ENCODE peak calls at places on chromosome 6, in five cellular contexts. U, O, T, Q and V are unnamed samples.
A peak's percentile ranks its signal among the peaks of the same experiment; 100 is the strongest.

GRCh38 chr6:149198265-149198664 is 119.2 kb upstream of the TAB2 start:
- DNase-seq in U (no peak), O (no peak), T (no peak), Q (no peak), V (no peak)

GRCh38 chr6:74638467-74638866 is 567.4 kb downstream of the COL12A1 start:
- DNase-seq in U (no peak), O (no peak), T (no peak), Q (no peak), V (no peak)

GRCh38 chr6:44667668-44668390 is 280.3 kb downstream of the CDC5L start:
- DNase-seq in U (peak; percentile 83), O (no peak), T (peak; percentile 29), Q (no peak), V (peak; percentile 94)

GRCh38 chr6:56954389-56955170 is at the start of gene BEND6:
- DNase-seq in U (peak; percentile 74), O (peak; percentile 21), T (no peak), Q (peak; percentile 87), V (peak; percentile 87)

GRCh38 chr6:160428069-160428430 is 79.9 kb downstream of the SLC22A3 start:
- DNase-seq in U (no peak), O (no peak), T (no peak), Q (no peak), V (no peak)

GRCh38 chr6:67736816-67737215 is 898.3 kb upstream of the ADGRB3 start:
- DNase-seq in U (no peak), O (no peak), T (no peak), Q (no peak), V (no peak)

GRCh38 chr6:52691718-52692117 is 20.8 kb downstream of the TMEM14A start:
- DNase-seq in U (no peak), O (no peak), T (no peak), Q (peak; percentile 5), V (no peak)

GRCh38 chr6:49541210-49541724 is 9.2 kb upstream of the C6orf141 start:
- DNase-seq in U (no peak), O (no peak), T (peak; percentile 56), Q (peak; percentile 52), V (no peak)

GRCh38 chr6:21396313-21396712 is 197.2 kb upstream of the SOX4 start:
- DNase-seq in U (no peak), O (no peak), T (no peak), Q (peak; percentile 60), V (no peak)

DNA sequence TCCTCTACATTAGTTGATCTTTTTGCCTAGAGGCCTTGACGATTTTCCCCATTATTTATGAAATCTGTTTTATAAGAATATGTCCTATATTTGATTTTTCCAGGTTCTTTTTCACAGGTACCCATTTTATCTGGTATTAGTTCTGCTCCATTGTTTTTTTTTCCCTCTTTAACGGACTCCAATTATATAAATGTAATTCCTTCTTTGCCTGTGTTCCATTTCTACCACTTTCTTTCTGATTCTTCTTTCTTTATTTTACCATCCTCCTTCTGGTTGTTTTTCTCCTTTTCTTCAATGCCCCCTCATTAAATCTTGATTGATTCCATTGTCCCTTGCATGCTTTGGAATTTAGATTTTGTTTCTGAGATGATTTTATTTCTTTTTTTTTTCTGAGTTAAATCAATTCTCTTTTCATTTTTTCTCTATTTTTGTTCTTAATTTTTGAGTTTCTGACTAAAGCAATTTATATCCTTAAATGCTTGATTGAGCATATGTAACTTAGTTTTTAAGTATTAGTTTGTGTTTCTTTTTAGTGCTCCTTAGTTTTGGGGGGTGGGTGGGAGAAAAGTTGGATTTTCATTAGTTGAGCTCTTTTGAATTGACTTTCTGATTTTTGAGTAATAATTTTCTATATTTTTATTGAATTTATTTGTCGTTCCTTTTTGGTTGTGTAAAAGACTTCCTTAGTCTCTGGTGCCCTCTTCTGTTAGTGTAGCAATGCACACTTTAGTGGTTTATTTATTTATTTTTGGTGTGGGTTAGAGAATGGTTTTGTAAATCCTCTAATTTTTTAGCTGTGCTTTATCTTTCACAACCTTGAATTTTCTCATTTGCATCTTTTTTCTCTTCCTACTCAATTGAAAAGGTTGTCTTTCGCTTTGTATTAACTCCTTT is 140.8 kb downstream of the FARS2 start:
- DNase-seq in U (no peak), O (no peak), T (peak; percentile 12), Q (peak; percentile 37), V (no peak)
- TF ChIP-seq CTCF in U (peak; percentile 76), O (peak; percentile 38), T (peak; percentile 48), Q (peak; percentile 69), V (peak; percentile 76)

GRCh38 chr6:106518748-106519147 is 110.5 kb downstream of the RTN4IP1 start:
- DNase-seq in U (no peak), O (no peak), T (no peak), Q (no peak), V (no peak)
- H3K27ac ChIP-seq in U (no peak overlapping the region), O (no peak overlapping the region), T (no peak overlapping the region), Q (peak overlapping the region; percentile 34), V (no peak overlapping the region)

DNA sequence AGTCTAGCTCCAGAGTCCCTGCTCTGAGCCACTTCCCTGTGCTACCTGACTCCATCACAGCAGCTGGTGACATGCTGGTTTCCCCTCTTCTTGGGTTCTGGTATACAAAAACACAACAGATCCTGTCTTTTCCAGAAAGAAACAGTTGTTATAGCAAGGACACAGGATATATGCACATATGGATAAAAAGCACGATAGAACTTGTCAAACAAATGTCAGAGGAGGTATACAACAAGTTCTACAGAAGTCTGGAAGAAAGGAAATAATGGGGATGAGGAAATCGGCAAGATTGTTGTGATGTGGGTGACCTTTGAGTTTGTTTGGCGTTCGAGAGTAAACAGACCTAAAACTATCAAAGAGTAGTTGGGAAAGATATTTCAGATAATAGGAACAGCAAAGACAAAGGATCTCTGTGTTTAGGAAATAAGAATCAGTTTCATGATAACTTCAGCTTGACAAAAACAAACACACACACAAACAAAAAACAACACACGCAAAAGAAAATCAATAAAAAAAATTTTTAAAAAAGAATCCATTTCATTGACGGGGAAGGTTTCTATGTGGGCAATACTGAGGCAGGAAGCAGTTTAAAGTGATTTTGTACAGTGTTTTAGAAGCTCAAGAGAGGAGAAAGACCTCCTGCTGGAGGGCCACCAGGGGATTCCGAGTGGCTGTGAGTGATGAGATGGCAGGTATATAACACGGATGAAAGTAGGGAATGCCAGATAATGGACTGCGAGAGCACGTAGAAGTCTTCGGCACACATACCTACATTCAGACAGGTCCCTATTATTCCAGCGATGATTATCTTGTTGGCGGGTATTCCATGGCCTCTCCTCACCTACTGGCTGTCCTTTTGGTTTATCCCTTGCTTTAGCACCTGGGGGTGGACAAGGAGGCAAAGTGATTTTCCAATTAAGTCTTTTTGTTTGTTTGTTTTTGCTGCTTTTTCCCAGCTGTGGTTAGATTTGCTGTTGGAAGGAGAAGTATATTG is 174.9 kb downstream of the HS3ST5 start:
- DNase-seq in U (no peak), O (no peak), T (no peak), Q (no peak), V (no peak)
- H3K9ac ChIP-seq in U (no peak overlapping the region), O (no peak overlapping the region), T (no peak overlapping the region), Q (no peak overlapping the region), V (no peak overlapping the region)

DNA sequence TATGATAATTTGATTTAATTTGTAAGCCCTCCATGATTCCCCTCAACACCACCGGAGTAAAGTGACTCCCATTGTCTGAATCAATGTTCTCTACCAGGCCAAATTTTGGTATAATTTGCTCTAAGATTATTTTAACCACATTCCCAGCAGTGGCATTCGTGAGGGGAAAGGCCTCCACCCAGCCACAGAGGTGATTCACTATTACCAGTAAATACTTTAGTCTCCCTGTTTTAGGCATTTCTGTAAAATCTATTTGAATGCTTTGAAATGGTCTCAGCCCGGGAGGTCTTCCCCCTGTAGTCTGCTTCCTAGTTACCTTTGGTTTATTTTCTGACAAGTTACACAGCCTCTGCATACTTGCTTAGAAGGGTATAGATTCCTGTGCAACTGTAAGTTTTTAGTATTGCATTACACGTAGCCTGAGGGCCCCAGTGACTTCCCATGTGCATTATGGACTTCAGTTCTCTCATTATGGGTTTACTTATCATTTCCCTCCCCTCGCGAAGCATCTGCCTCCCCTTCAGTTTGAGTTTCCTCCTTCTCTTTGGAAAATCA is 248.7 kb downstream of the C6orf118 start:
- DNase-seq in U (no peak), O (no peak), T (no peak), Q (no peak), V (no peak)
- TF ChIP-seq CTCF in U (no peak), O (no peak), T (no peak), Q (no peak), V (no peak)